ENCODE peak calls at places on chromosome 18, in nine cellular contexts. L, F, X, Y, K, R, N, S and M are unnamed samples.

GRCh38 chr18:5237723-5238370 is 40.8 kb upstream of the AKAIN1 start:
- DNase-seq in L (peak), F (peak), X (peak), Y (peak), K (peak), R (peak), N (peak), S (peak), M (peak)

GRCh38 chr18:59516356-59517155 is 157.5 kb upstream of the LMAN1 start:
- DNase-seq in L (no peak), F (peak), X (peak), Y (peak), K (peak), R (no peak), N (no peak), S (no peak), M (peak)

GRCh38 chr18:47893939-47894699 is 36.3 kb downstream of the SMAD2 start:
- DNase-seq in L (no peak), F (no peak), X (no peak), Y (peak), K (no peak), R (no peak), N (no peak), S (no peak), M (no peak)

GRCh38 chr18:11310476-11311086 is 161.2 kb upstream of the PIEZO2 start:
- DNase-seq in L (no peak), F (peak), X (peak), Y (peak), K (peak), R (no peak), N (no peak), S (no peak), M (peak)

GRCh38 chr18:56495884-56496283 is 142.5 kb downstream of the TXNL1 start:
- DNase-seq in L (no peak), F (no peak), X (no peak), Y (no peak), K (no peak), R (no peak), N (no peak), S (no peak), M (no peak)

GRCh38 chr18:78768655-78769501 is 210.7 kb upstream of the SALL3 start:
- DNase-seq in L (no peak), F (no peak), X (no peak), Y (no peak), K (no peak), R (no peak), N (peak), S (no peak), M (no peak)

GRCh38 chr18:5414546-5414945 is 119.0 kb upstream of the ZBTB14 start:
- DNase-seq in L (no peak), F (no peak), X (no peak), Y (no peak), K (no peak), R (no peak), N (no peak), S (no peak), M (no peak)

GRCh38 chr18:67232406-67232805 is 284.1 kb downstream of the DSEL start:
- DNase-seq in L (no peak), F (no peak), X (peak), Y (peak), K (peak), R (no peak), N (no peak), S (no peak), M (peak)

GRCh38 chr18:75625966-75626365 is 198.5 kb upstream of the SMIM21 start:
- DNase-seq in L (no peak), F (no peak), X (no peak), Y (peak), K (no peak), R (no peak), N (no peak), S (no peak), M (peak)

GRCh38 chr18:47777626-47778025 is 152.8 kb downstream of the SMAD2 start:
- DNase-seq in L (no peak), F (no peak), X (no peak), Y (no peak), K (no peak), R (no peak), N (no peak), S (no peak), M (no peak)

GRCh38 chr18:8705280-8705940 is at the start of gene MTCL1:
- DNase-seq in L (no peak), F (no peak), X (peak), Y (no peak), K (peak), R (peak), N (peak), S (no peak), M (peak)

GRCh38 chr18:5600376-5601071 is 56.7 kb upstream of the EPB41L3 start:
- DNase-seq in L (no peak), F (no peak), X (peak), Y (peak), K (peak), R (no peak), N (no peak), S (no peak), M (no peak)

GRCh38 chr18:36578871-36579270 is 249.9 kb downstream of the TPGS2 start:
- DNase-seq in L (no peak), F (no peak), X (no peak), Y (peak), K (peak), R (no peak), N (no peak), S (no peak), M (no peak)

GRCh38 chr18:60873708-60874107 is 459.5 kb upstream of the CDH20 start:
- DNase-seq in L (no peak), F (no peak), X (no peak), Y (no peak), K (peak), R (no peak), N (no peak), S (no peak), M (no peak)

GRCh38 chr18:51337406-51337805 is 139.9 kb upstream of the MEX3C start:
- DNase-seq in L (no peak), F (no peak), X (no peak), Y (no peak), K (no peak), R (no peak), N (no peak), S (no peak), M (peak)

GRCh38 chr18:51867767-51868166 is 472.2 kb upstream of the DCC start:
- DNase-seq in L (no peak), F (no peak), X (no peak), Y (peak), K (peak), R (no peak), N (no peak), S (no peak), M (peak)

GRCh38 chr18:35535297-35535696 is 37.5 kb upstream of the INO80C start:
- DNase-seq in L (no peak), F (no peak), X (no peak), Y (no peak), K (no peak), R (no peak), N (no peak), S (no peak), M (no peak)

GRCh38 chr18:31098878-31099277 is 3.3 kb downstream of the DSC2 start:
- DNase-seq in L (no peak), F (no peak), X (no peak), Y (no peak), K (no peak), R (no peak), N (no peak), S (no peak), M (peak)

GRCh38 chr18:58827425-58827824 is 37.3 kb upstream of the ZNF532 start:
- DNase-seq in L (no peak), F (no peak), X (no peak), Y (no peak), K (no peak), R (no peak), N (no peak), S (no peak), M (no peak)

GRCh38 chr18:3526421-3527354 is 76.7 kb downstream of the TGIF1 start:
- DNase-seq in L (no peak), F (peak), X (no peak), Y (peak), K (peak), R (no peak), N (no peak), S (no peak), M (peak)

GRCh38 chr18:74507927-74508326 is 11.8 kb downstream of the CNDP2 start:
- DNase-seq in L (no peak), F (no peak), X (no peak), Y (no peak), K (no peak), R (no peak), N (no peak), S (no peak), M (no peak)

GRCh38 chr18:74509856-74510769 is 13.9 kb downstream of the CNDP2 start:
- DNase-seq in L (no peak), F (no peak), X (no peak), Y (no peak), K (no peak), R (no peak), N (peak), S (no peak), M (no peak)

GRCh38 chr18:74508366-74508765 is 12.2 kb downstream of the CNDP2 start:
- DNase-seq in L (no peak), F (no peak), X (no peak), Y (no peak), K (no peak), R (no peak), N (peak), S (no peak), M (no peak)

GRCh38 chr18:74507120-74507881 is 11.1 kb downstream of the CNDP2 start:
- DNase-seq in L (no peak), F (no peak), X (no peak), Y (no peak), K (no peak), R (no peak), N (peak), S (no peak), M (no peak)

GRCh38 chr18:74508821-74509225 is 12.7 kb downstream of the CNDP2 start:
- DNase-seq in L (no peak), F (no peak), X (no peak), Y (no peak), K (no peak), R (no peak), N (peak), S (no peak), M (no peak)
- H3K27ac ChIP-seq in L (no peak), F (no peak), X (no peak), Y (no peak), K (no peak), R (no peak), N (no peak), S (no peak), M (no peak)

GRCh38 chr18:49273201-49273880 is 187.1 kb downstream of the DYM start:
- DNase-seq in L (no peak), F (no peak), X (no peak), Y (peak), K (no peak), R (no peak), N (no peak), S (no peak), M (no peak)

GRCh38 chr18:49277395-49278036 is 182.9 kb downstream of the DYM start:
- DNase-seq in L (no peak), F (no peak), X (peak), Y (peak), K (peak), R (no peak), N (no peak), S (no peak), M (peak)

GRCh38 chr18:49274188-49274714 is 186.2 kb downstream of the DYM start:
- DNase-seq in L (no peak), F (no peak), X (no peak), Y (peak), K (peak), R (no peak), N (no peak), S (no peak), M (no peak)

GRCh38 chr18:49276680-49277079 is 183.8 kb downstream of the DYM start:
- DNase-seq in L (no peak), F (no peak), X (no peak), Y (no peak), K (no peak), R (no peak), N (no peak), S (no peak), M (no peak)

DNA sequence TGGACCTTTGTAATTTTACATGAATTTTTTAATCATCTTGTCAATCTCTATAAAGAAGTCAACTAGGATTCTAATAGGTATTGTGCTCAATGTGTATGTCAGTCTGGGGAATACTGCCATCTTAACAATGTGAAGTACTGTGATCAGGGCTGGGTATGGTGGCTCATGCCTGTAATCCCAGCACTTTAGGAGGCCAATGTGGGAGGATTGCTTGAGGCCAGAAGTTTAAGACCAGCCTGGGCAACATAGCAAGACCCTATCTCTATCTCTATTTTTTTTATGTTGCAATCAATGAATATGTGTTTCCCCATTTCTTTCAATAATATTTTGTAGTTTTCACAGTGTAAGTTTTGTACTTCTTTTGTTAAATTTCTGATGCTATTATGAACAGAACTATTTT is 185.0 kb downstream of the DYM start:
- DNase-seq in L (no peak), F (no peak), X (no peak), Y (no peak), K (no peak), R (no peak), N (no peak), S (no peak), M (no peak)
- H3K27ac ChIP-seq in L (no peak), F (no peak), X (no peak), Y (no peak), K (no peak), R (no peak), N (no peak), S (no peak), M (no peak)

GRCh38 chr18:21958256-21958655 is 211.1 kb upstream of the GATA6 start:
- DNase-seq in L (no peak), F (no peak), X (no peak), Y (no peak), K (no peak), R (no peak), N (peak), S (no peak), M (no peak)
- H3K27ac ChIP-seq in L (no peak), F (no peak), X (no peak), Y (no peak), K (no peak), R (no peak), N (peak), S (no peak), M (no peak)

GRCh38 chr18:39618265-39619003 is 2052.8 kb upstream of the CELF4 start:
- DNase-seq in L (no peak), F (no peak), X (no peak), Y (no peak), K (no peak), R (no peak), N (no peak), S (no peak), M (no peak)
- H3K27ac ChIP-seq in L (no peak), F (no peak), X (no peak), Y (no peak), K (no peak), R (no peak), N (no peak), S (no peak), M (no peak)